ENCODE peak calls at places on chromosomes 12 and 14, in six cellular contexts. E is lung; X is CD8-positive, alpha-beta T cell; H is transverse colon; L is HL-60; Q is caudate nucleus. Y is an unnamed sample.

GRCh38 chr14:77157716-77158115 is 16.1 kb upstream of the ZDHHC22 start:
- DNase-seq in E (no peak), X (no peak), H (no peak), L (no peak), Q (no peak), Y (no peak)

GRCh38 chr14:22753586-22753985 is 12.9 kb upstream of the OXA1L start:
- DNase-seq in E (no peak), X (no peak), H (no peak), L (no peak), Q (no peak), Y (no peak)

GRCh38 chr12:15977999-15978398 is 66.9 kb downstream of the DERA start:
- DNase-seq in E (no peak), X (no peak), H (no peak), L (no peak), Q (no peak), Y (no peak)

GRCh38 chr12:53660064-53660463 is 15.8 kb downstream of the ATP5MC2 start:
- DNase-seq in E (no peak), X (no peak), H (peak), L (no peak), Q (no peak), Y (no peak)

GRCh38 chr12:70691018-70691672 is 53.9 kb upstream of the PTPRB start:
- DNase-seq in E (peak), X (no peak), H (no peak), L (no peak), Q (no peak), Y (no peak)

GRCh38 chr12:32365473-32366064 is 33.8 kb upstream of the FGD4 start:
- DNase-seq in E (peak), X (no peak), H (peak), L (peak), Q (no peak), Y (peak)

GRCh38 chr14:77645520-77646230 is 29.2 kb upstream of the SPTLC2 start:
- DNase-seq in E (no peak), X (no peak), H (no peak), L (no peak), Q (no peak), Y (no peak)

GRCh38 chr12:18074001-18074400 is 16.0 kb downstream of the RERGL start:
- DNase-seq in E (no peak), X (no peak), H (no peak), L (no peak), Q (no peak), Y (peak)

GRCh38 chr12:3357950-3358525 is 133.0 kb upstream of the PRMT8 start:
- DNase-seq in E (no peak), X (no peak), H (no peak), L (no peak), Q (no peak), Y (no peak)

GRCh38 chr14:104119119-104119699 is 19.2 kb upstream of the KIF26A start:
- DNase-seq in E (no peak), X (no peak), H (no peak), L (no peak), Q (no peak), Y (no peak)

GRCh38 chr14:69612014-69612758 is 790 bp downstream of the SUSD6 start:
- DNase-seq in E (no peak), X (peak), H (peak), L (no peak), Q (no peak), Y (no peak)

GRCh38 chr14:105465209-105466031 is 9.2 kb upstream of the CRIP2 start:
- DNase-seq in E (peak), X (no peak), H (no peak), L (no peak), Q (no peak), Y (no peak)

GRCh38 chr14:59707778-59708635 is 131.4 kb upstream of the CCDC175 start:
- DNase-seq in E (no peak), X (no peak), H (no peak), L (no peak), Q (no peak), Y (no peak)

GRCh38 chr12:14656846-14657245 is 39.6 kb downstream of the GUCY2C start:
- DNase-seq in E (no peak), X (no peak), H (no peak), L (no peak), Q (no peak), Y (no peak)

GRCh38 chr12:31005944-31006361 is 67.7 kb upstream of the DDX11 start:
- DNase-seq in E (no peak), X (no peak), H (no peak), L (no peak), Q (no peak), Y (peak)

GRCh38 chr14:61388976-61389576 is 67.7 kb downstream of the PRKCH start:
- DNase-seq in E (no peak), X (no peak), H (no peak), L (no peak), Q (no peak), Y (peak)

GRCh38 chr12:83015390-83016225 is 328.9 kb downstream of the TMTC2 start:
- DNase-seq in E (no peak), X (no peak), H (no peak), L (no peak), Q (no peak), Y (no peak)

GRCh38 chr12:124184456-124184855 is 110.4 kb upstream of the RFLNA start:
- DNase-seq in E (no peak), X (no peak), H (no peak), L (no peak), Q (no peak), Y (no peak)

GRCh38 chr12:60096727-60097126 is 500.9 kb downstream of the SLC16A7 start:
- DNase-seq in E (no peak), X (no peak), H (no peak), L (peak), Q (no peak), Y (no peak)

GRCh38 chr12:104921340-104921739 is 36.8 kb downstream of the SLC41A2 start:
- DNase-seq in E (no peak), X (no peak), H (no peak), L (no peak), Q (no peak), Y (no peak)

GRCh38 chr12:2756756-2757155 is 38.0 kb upstream of the FKBP4 start:
- DNase-seq in E (no peak), X (no peak), H (no peak), L (no peak), Q (no peak), Y (no peak)

GRCh38 chr12:51941669-51942455 is 9.6 kb upstream of the ACVR1B start:
- DNase-seq in E (no peak), X (no peak), H (no peak), L (no peak), Q (no peak), Y (peak)

GRCh38 chr14:49641697-49642129 is 6.7 kb upstream of the DNAAF2 start:
- DNase-seq in E (no peak), X (no peak), H (peak), L (no peak), Q (no peak), Y (no peak)

GRCh38 chr12:2982361-2982760 is 23.2 kb downstream of the TEAD4 start:
- DNase-seq in E (no peak), X (no peak), H (no peak), L (no peak), Q (no peak), Y (no peak)

GRCh38 chr12:94172973-94173372 is 24.6 kb downstream of the PLXNC1 start:
- DNase-seq in E (peak), X (no peak), H (peak), L (peak), Q (no peak), Y (peak)

GRCh38 chr14:106883218-106883692 is 1356.9 kb downstream of the TMEM121 start:
- DNase-seq in E (no peak), X (no peak), H (no peak), L (no peak), Q (no peak), Y (no peak)

GRCh38 chr12:1808798-1809480 is 11.4 kb upstream of the LRTM2 start:
- DNase-seq in E (no peak), X (no peak), H (no peak), L (no peak), Q (no peak), Y (no peak)

GRCh38 chr14:35988972-35989690 is 163.0 kb downstream of the BRMS1L start:
- DNase-seq in E (no peak), X (no peak), H (no peak), L (no peak), Q (no peak), Y (no peak)

GRCh38 chr14:54676822-54677708 is 110.1 kb downstream of the SAMD4A start:
- DNase-seq in E (no peak), X (no peak), H (no peak), L (no peak), Q (no peak), Y (no peak)

GRCh38 chr12:53048033-53048779 is 1.7 kb upstream of the TNS2 start:
- DNase-seq in E (peak), X (peak), H (peak), L (no peak), Q (peak), Y (no peak)

GRCh38 chr12:56542164-56542563 is 20.5 kb downstream of the RBMS2 start:
- DNase-seq in E (no peak), X (no peak), H (no peak), L (no peak), Q (no peak), Y (no peak)

GRCh38 chr14:93974833-93975232 is 1.5 kb downstream of the ASB2 start:
- DNase-seq in E (no peak), X (no peak), H (no peak), L (no peak), Q (no peak), Y (no peak)

GRCh38 chr14:93972618-93973205 is 3.7 kb downstream of the ASB2 start:
- DNase-seq in E (no peak), X (no peak), H (no peak), L (no peak), Q (no peak), Y (no peak)

GRCh38 chr14:93974299-93974698 is 2.1 kb downstream of the ASB2 start:
- DNase-seq in E (no peak), X (no peak), H (no peak), L (no peak), Q (no peak), Y (no peak)

GRCh38 chr14:93971635-93972027 is 4.7 kb downstream of the ASB2 start:
- DNase-seq in E (no peak), X (no peak), H (no peak), L (no peak), Q (no peak), Y (no peak)

GRCh38 chr14:93973607-93974006 is 2.8 kb downstream of the ASB2 start:
- DNase-seq in E (no peak), X (no peak), H (no peak), L (no peak), Q (no peak), Y (no peak)
- H3K27ac ChIP-seq in E (no peak), X (no peak), H (peak), L (no peak), Q (no peak), Y (no peak)

GRCh38 chr12:109192358-109192757 is 76.0 kb downstream of the ACACB start:
- DNase-seq in E (no peak), X (no peak), H (no peak), L (no peak), Q (no peak), Y (peak)
- H3K27ac ChIP-seq in E (no peak), X (no peak), H (no peak), L (no peak), Q (no peak), Y (peak)

DNA sequence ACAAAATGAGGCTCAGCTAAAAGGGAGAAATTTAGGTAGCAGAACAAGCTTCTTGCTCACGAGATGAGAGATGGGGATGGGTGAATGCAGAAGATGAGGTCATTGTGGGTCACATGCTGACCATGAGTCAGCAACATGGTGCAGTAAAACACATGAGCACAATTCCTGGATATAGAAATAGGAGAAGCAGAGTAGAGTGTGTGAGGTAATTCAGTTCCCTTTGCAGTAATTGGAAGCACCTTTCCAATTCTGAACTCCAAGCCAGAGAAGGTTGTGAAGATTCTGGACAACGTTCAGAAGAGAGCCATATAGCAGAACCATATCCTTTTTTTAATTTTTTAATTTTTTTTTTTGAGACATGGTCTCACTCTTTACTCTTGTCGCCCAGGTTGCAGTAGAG is 62.0 kb upstream of the LMNTD1 start:
- DNase-seq in E (no peak), X (no peak), H (no peak), L (no peak), Q (no peak), Y (peak)
- H3K27ac ChIP-seq in E (no peak), X (no peak), H (no peak), L (no peak), Q (no peak), Y (peak)

DNA sequence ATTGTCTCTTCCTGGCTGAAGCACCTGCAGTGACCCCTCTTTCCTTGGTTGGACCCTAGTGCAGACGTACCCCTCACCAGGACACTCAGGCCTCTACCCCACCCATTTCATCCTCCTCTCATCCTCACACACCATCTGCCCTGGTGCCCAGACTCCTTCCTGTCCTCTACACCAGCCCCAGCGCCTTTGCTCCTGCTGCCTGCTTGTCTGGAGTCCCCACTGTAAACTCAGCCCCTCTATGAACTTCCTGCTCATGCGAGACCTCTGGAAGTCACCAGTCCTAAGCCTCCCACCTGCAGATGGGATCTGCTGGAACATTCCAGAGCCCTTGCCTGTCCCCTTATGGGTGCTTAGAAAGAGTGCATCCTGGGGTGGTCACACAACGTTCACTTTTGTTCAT is 242.5 kb downstream of the ADGRD1 start:
- DNase-seq in E (no peak), X (peak), H (no peak), L (no peak), Q (no peak), Y (no peak)
- H3K27ac ChIP-seq in E (no peak), X (no peak), H (no peak), L (no peak), Q (no peak), Y (no peak)

GRCh38 chr12:131910302-131911110 is 16.1 kb downstream of the ULK1 start:
- DNase-seq in E (no peak), X (no peak), H (no peak), L (no peak), Q (no peak), Y (no peak)
- H3K27ac ChIP-seq in E (no peak), X (no peak), H (no peak), L (no peak), Q (peak), Y (no peak)